ENCODE peak calls at places on chromosomes 2 and 18, in four cellular contexts. L is GM23248, K is renal cortical epithelial cell, Y is C1 segment of cervical spinal cord. N is an unnamed sample.

GRCh38 chr18:24491882-24492281 is 31.4 kb downstream of the HRH4 start:
- DNase-seq in L (no peak), K (no peak), Y (no peak), N (no peak)

GRCh38 chr2:27885246-27885645 is 4.9 kb downstream of the RBKS start:
- DNase-seq in L (peak), K (peak), Y (no peak), N (peak)

GRCh38 chr2:174312581-174313234 is 22.0 kb upstream of the SP9 start:
- DNase-seq in L (no peak), K (no peak), Y (no peak), N (no peak)

GRCh38 chr2:190887089-190887488 is 6.5 kb downstream of the GLS start:
- DNase-seq in L (peak), K (peak), Y (no peak), N (peak)

GRCh38 chr2:237319887-237320286 is 94.1 kb downstream of the COL6A3 start:
- DNase-seq in L (no peak), K (no peak), Y (no peak), N (no peak)

GRCh38 chr2:70920367-70920715 is 15.4 kb upstream of the ATP6V1B1 start:
- DNase-seq in L (no peak), K (no peak), Y (no peak), N (no peak)

GRCh38 chr2:14543284-14543683 is 89.2 kb upstream of the LRATD1 start:
- DNase-seq in L (no peak), K (peak), Y (no peak), N (no peak)

GRCh38 chr2:143686585-143687164 is 557.5 kb downstream of the ARHGAP15 start:
- DNase-seq in L (peak), K (peak), Y (no peak), N (peak)

GRCh38 chr2:26630669-26631360 is 10.4 kb downstream of the CIB4 start:
- DNase-seq in L (peak), K (peak), Y (no peak), N (peak)

GRCh38 chr18:23972416-23972815 is 42.1 kb upstream of the TTC39C start:
- DNase-seq in L (no peak), K (no peak), Y (no peak), N (no peak)

GRCh38 chr18:58241877-58242276 is 197.9 kb downstream of the NEDD4L start:
- DNase-seq in L (peak), K (peak), Y (no peak), N (peak)

GRCh38 chr2:9004338-9005204 is 1.1 kb upstream of the MBOAT2 start:
- DNase-seq in L (peak), K (peak), Y (no peak), N (peak)

N was measured in bronchial epithelial cell.